ENCODE peak calls at places on chromosome 13, in six cellular contexts. H is NT2/D1; X is PC-9; D is fibroblast of lung; U is CD4-positive, alpha-beta memory T cell; L is H1. O is an unnamed sample.

GRCh38 chr13:42992585-42993122 is 613 bp upstream of the EPSTI1 start:
- DNase-seq in H (no peak), X (no peak), D (no peak), U (no peak), L (no peak), O (no peak)

GRCh38 chr13:94784066-94784465 is 71.7 kb upstream of the SOX21 start:
- DNase-seq in H (no peak), X (no peak), D (peak; percentile 90), U (no peak), L (no peak), O (no peak)

GRCh38 chr13:32031025-32031814 is at the start of gene FRY:
- DNase-seq in H (peak; percentile 63), X (peak; percentile 57), D (peak; percentile 65), U (peak; percentile 67), L (peak; percentile 58), O (peak; percentile 4)

GRCh38 chr13:104750377-104750776 is 1684.2 kb upstream of the SLC10A2 start:
- DNase-seq in H (no peak), X (no peak), D (peak; percentile 66), U (no peak), L (no peak), O (no peak)

GRCh38 chr13:93862259-93862658 is 617.2 kb downstream of the DCT start:
- DNase-seq in H (no peak), X (no peak), D (peak; percentile 70), U (no peak), L (no peak), O (no peak)

GRCh38 chr13:39350461-39350881 is 252.5 kb downstream of the LHFPL6 start:
- DNase-seq in H (no peak), X (no peak), D (peak; percentile 17), U (no peak), L (no peak), O (no peak)

GRCh38 chr13:41520699-41521630 is 63.6 kb downstream of the RGCC start:
- DNase-seq in H (peak; percentile 6), X (no peak), D (peak; percentile 19), U (no peak), L (no peak), O (no peak)

GRCh38 chr13:87172166-87172825 is 498.9 kb upstream of the SLITRK5 start:
- DNase-seq in H (no peak), X (no peak), D (peak; percentile 1), U (no peak), L (no peak), O (no peak)

GRCh38 chr13:40776681-40777165 is 5.7 kb upstream of the MRPS31 start:
- DNase-seq in H (no peak), X (no peak), D (peak; percentile 76), U (peak; percentile 91), L (no peak), O (peak; percentile 47)

GRCh38 chr13:39893808-39894207 is 238.3 kb downstream of the COG6 start:
- DNase-seq in H (no peak), X (no peak), D (no peak), U (no peak), L (no peak), O (no peak)

GRCh38 chr13:108948269-108948671 is 318.9 kb downstream of the MYO16 start:
- DNase-seq in H (no peak), X (peak; percentile 41), D (no peak), U (no peak), L (no peak), O (no peak)

GRCh38 chr13:50910483-50910805 is 853 bp downstream of the RNASEH2B start:
- DNase-seq in H (no peak), X (no peak), D (peak; percentile 62), U (no peak), L (no peak), O (no peak)

GRCh38 chr13:55410398-55411330 is 1730.1 kb upstream of the PRR20A start:
- DNase-seq in H (no peak), X (no peak), D (no peak), U (peak; percentile 25), L (no peak), O (no peak)

GRCh38 chr13:29958476-29958875 is 108.1 kb upstream of the UBL3 start:
- DNase-seq in H (no peak), X (no peak), D (no peak), U (peak; percentile 75), L (no peak), O (peak; percentile 22)

GRCh38 chr13:73849292-73849691 is 284.9 kb downstream of the KLF12 start:
- DNase-seq in H (peak; percentile 56), X (no peak), D (peak; percentile 47), U (no peak), L (peak; percentile 21), O (no peak)

GRCh38 chr13:29924951-29925350 is 74.5 kb upstream of the UBL3 start:
- DNase-seq in H (no peak), X (no peak), D (no peak), U (no peak), L (no peak), O (no peak)

GRCh38 chr13:111323549-111323948 is 3.1 kb downstream of the TEX29 start:
- DNase-seq in H (no peak), X (no peak), D (no peak), U (no peak), L (no peak), O (no peak)

GRCh38 chr13:107339209-107339608 is 771.3 kb upstream of the ARGLU1 start:
- DNase-seq in H (no peak), X (no peak), D (peak; percentile 47), U (no peak), L (no peak), O (no peak)

GRCh38 chr13:102699419-102699961 is 4.6 kb upstream of the METTL21C start:
- DNase-seq in H (no peak), X (no peak), D (no peak), U (no peak), L (no peak), O (no peak)

GRCh38 chr13:20461481-20461859 is 64.2 kb downstream of the CRYL1 start:
- DNase-seq in H (no peak), X (no peak), D (peak; percentile 79), U (no peak), L (no peak), O (no peak)

GRCh38 chr13:48950507-48950886 is 25.2 kb upstream of the FNDC3A start:
- DNase-seq in H (no peak), X (no peak), D (peak; percentile 20), U (no peak), L (no peak), O (no peak)

GRCh38 chr13:72561791-72562190 is 165.6 kb downstream of the MZT1 start:
- DNase-seq in H (no peak), X (no peak), D (no peak), U (no peak), L (no peak), O (no peak)

GRCh38 chr13:50780201-50781015 is 63.1 kb downstream of the DLEU7 start:
- DNase-seq in H (no peak), X (no peak), D (peak; percentile 50), U (no peak), L (no peak), O (no peak)

GRCh38 chr13:42836930-42837329 is 55.5 kb downstream of the FAM216B start:
- DNase-seq in H (no peak), X (no peak), D (peak; percentile 18), U (no peak), L (peak; percentile 5), O (no peak)

GRCh38 chr13:38202730-38203129 is 146.9 kb upstream of the UFM1 start:
- DNase-seq in H (no peak), X (no peak), D (peak; percentile 89), U (no peak), L (no peak), O (no peak)

GRCh38 chr13:21897140-21897539 is 226.3 kb downstream of the FGF9 start:
- DNase-seq in H (no peak), X (no peak), D (no peak), U (no peak), L (no peak), O (no peak)

GRCh38 chr13:30829788-30830637 is 76.1 kb upstream of the MEDAG start:
- DNase-seq in H (no peak), X (no peak), D (peak; percentile 61), U (no peak), L (no peak), O (no peak)

GRCh38 chr13:99277629-99278028 is 19.4 kb upstream of the GPR18 start:
- DNase-seq in H (no peak), X (no peak), D (no peak), U (no peak), L (no peak), O (no peak)
- H3K36me3 ChIP-seq in H (peaks cover 4% of the 10 kb centered on the region), X (peaks cover 5% of the 10 kb centered on the region), D (no peaks in the 10 kb centered on the region), U (no peaks in the 10 kb centered on the region), L (no peaks in the 10 kb centered on the region), O (no peaks in the 10 kb centered on the region)

GRCh38 chr13:24272452-24273161 is 36.8 kb upstream of the C1QTNF9 start:
- DNase-seq in H (no peak), X (no peak), D (peak; percentile 12), U (peak; percentile 42), L (no peak), O (no peak)

GRCh38 chr13:24276310-24276709 is 33.1 kb upstream of the C1QTNF9 start:
- DNase-seq in H (no peak), X (no peak), D (no peak), U (peak; percentile 57), L (no peak), O (no peak)

GRCh38 chr13:24273926-24274325 is 35.5 kb upstream of the C1QTNF9 start:
- DNase-seq in H (no peak), X (no peak), D (no peak), U (no peak), L (no peak), O (no peak)

GRCh38 chr13:24274452-24274971 is 34.9 kb upstream of the C1QTNF9 start:
- DNase-seq in H (no peak), X (no peak), D (no peak), U (peak; percentile 91), L (no peak), O (peak; percentile 66)

DNA sequence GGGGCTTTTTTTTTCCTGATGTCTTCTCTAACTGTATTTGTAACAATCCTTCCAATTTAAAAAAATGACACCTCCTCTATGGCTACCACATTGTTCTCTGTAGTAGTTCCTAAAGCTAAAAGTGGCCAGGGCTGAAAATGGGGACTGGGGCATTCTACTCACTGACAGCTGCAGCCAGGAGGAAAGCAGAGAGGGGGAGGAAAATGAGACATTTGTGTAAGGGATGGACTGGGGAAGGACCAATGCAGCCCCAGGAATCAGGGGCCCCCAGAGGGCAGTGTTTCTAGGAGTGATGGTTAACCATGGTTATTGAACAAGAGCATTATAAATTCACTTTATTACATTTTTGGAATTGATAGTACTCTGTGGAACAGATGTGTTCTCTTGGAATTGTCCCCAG is 34.3 kb upstream of the C1QTNF9 start:
- DNase-seq in H (no peak), X (no peak), D (no peak), U (no peak), L (no peak), O (no peak)
- H3K4me1 ChIP-seq in H (peaks cover 7% of the 10 kb centered on the region), X (no peaks in the 10 kb centered on the region), D (peaks cover 6% of the 10 kb centered on the region), U (peaks cover 98% of the 10 kb centered on the region), L (no peaks in the 10 kb centered on the region), O (peaks cover 74% of the 10 kb centered on the region)

GRCh38 chr13:34002141-34002540 is 184.2 kb downstream of the RFC3 start:
- DNase-seq in H (no peak), X (no peak), D (no peak), U (no peak), L (no peak), O (no peak)
- H3K36me3 ChIP-seq in H (no peaks in the 10 kb centered on the region), X (no peaks in the 10 kb centered on the region), D (no peaks in the 10 kb centered on the region), U (no peaks in the 10 kb centered on the region), L (no peaks in the 10 kb centered on the region), O (no peaks in the 10 kb centered on the region)

GRCh38 chr13:75417647-75418046 is 64.3 kb downstream of the TBC1D4 start:
- DNase-seq in H (no peak), X (peak; percentile 92), D (no peak), U (no peak), L (no peak), O (no peak)
- H3K4me1 ChIP-seq in H (no peaks in the 10 kb centered on the region), X (peaks cover 50% of the 10 kb centered on the region), D (peaks cover 8% of the 10 kb centered on the region), U (no peaks in the 10 kb centered on the region), L (peaks cover 2% of the 10 kb centered on the region), O (no peaks in the 10 kb centered on the region)